ENCODE peak calls at places on chromosomes 11 and 22, in six cellular contexts. D is heart left ventricle, F is GM12891, U is uterus, S is transverse colon, Q is sigmoid colon. R is an unnamed sample.

GRCh38 chr11:16252373-16252772 is 104.0 kb downstream of the SOX6 start:
- DNase-seq in Q (no peak), F (no peak), D (no peak), U (no peak), S (no peak), R (no peak)

GRCh38 chr22:23102776-23103175 is 32.5 kb downstream of the GNAZ start:
- DNase-seq in U (no peak), Q (no peak), S (no peak), D (no peak), F (no peak), R (no peak)

GRCh38 chr11:107565219-107565937 is at the start of gene ALKBH8:
- DNase-seq in U (peak; percentile 68), F (peak; percentile 26), S (peak; percentile 81), Q (peak; percentile 84), D (peak; percentile 76), R (peak; percentile 83)

GRCh38 chr11:108663154-108663877 is 1.6 kb upstream of the DDX10 start:
- DNase-seq in U (no peak), Q (no peak), F (no peak), D (no peak), S (no peak), R (no peak)

GRCh38 chr11:47498584-47499152 is 49.7 kb upstream of the RAPSN start:
- DNase-seq in U (no peak), F (no peak), D (no peak), S (no peak), Q (no peak), R (no peak)

GRCh38 chr11:69663326-69663725 is 11.8 kb downstream of the LTO1 start:
- DNase-seq in Q (peak; percentile 22), S (no peak), D (no peak), U (no peak), F (no peak), R (no peak)

GRCh38 chr22:29071261-29072045 is 1.4 kb upstream of the KREMEN1 start:
- DNase-seq in Q (peak; percentile 75), S (peak; percentile 75), U (peak; percentile 29), D (no peak), F (no peak), R (peak; percentile 91)

GRCh38 chr22:48177591-48177990 is 1415.1 kb downstream of the TBC1D22A start:
- DNase-seq in U (no peak), F (no peak), S (no peak), Q (no peak), D (no peak), R (no peak)

GRCh38 chr22:27238935-27239510 is 562.5 kb downstream of the MN1 start:
- DNase-seq in D (peak; percentile 91), U (peak; percentile 88), F (no peak), Q (peak; percentile 86), S (no peak), R (no peak)
- TF ChIP-seq POLR2A in D (no peak), U (no peak), F (no peak), Q (no peak), S (no peak), R (no peak)

GRCh38 chr11:65040520-65041205 is 347 bp upstream of the SAC3D1 start:
- DNase-seq in F (peak; percentile 97), Q (peak; percentile 94), S (peak; percentile 92), U (peak; percentile 88), D (peak; percentile 93), R (peak; percentile 96)

GRCh38 chr11:65045061-65045460 is 4.1 kb downstream of the SAC3D1 start:
- DNase-seq in U (no peak), S (no peak), F (no peak), D (no peak), Q (no peak), R (no peak)

GRCh38 chr11:65043881-65044501 is 3.0 kb downstream of the SAC3D1 start:
- DNase-seq in D (peak; percentile 67), Q (peak; percentile 74), F (no peak), S (peak; percentile 37), U (no peak), R (no peak)

GRCh38 chr11:65041206-65042035 is at the start of gene SAC3D1:
- DNase-seq in U (no peak), D (no peak), Q (no peak), F (peak; percentile 72), S (peak; percentile 73), R (peak; percentile 87)

GRCh38 chr11:65042899-65043298 is 1.9 kb downstream of the SAC3D1 start:
- DNase-seq in Q (no peak), S (no peak), F (no peak), U (no peak), D (no peak), R (no peak)
- TF ChIP-seq POLR2A in Q (no peak), S (no peak), F (no peak), U (no peak), D (no peak), R (no peak)

DNA sequence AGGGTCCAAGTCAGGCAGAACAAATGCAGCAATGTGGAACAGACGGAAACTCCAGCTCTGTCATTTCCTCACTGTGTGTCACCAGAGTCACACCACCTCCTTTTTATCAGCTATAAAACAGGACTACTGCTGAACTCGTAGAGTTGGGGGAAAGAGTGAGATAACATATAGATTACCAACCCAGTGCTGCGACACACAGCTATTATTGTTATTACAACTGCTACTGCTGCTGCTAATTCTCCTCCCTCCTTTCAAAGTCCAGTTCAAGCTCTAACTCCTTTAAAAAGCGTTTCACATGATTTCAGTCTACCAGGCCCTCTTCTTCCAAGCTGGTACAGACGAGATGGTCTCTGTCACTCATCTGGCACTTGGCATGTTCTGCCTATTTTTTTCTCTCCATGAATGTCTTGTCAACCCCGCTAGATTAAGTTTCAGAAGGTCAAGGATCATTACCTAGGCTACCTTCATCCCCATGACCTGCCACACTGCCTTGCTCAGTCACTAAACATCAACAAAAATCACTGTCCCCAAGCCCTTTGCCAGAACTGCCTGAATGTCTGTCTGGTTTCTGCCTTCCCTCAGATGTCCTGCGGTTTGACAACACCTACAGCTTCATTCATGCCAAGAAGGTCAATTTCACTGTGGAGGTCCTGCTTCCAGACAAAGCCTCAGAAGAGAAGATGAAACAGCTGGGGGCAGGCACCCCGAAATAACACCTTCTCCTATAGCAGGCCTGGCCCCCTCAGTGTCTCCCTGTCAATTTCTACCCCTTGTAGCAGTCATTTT is 3.7 kb upstream of the MTFP1 start:
- DNase-seq in U (no peak), S (no peak), F (no peak), Q (no peak), D (no peak), R (peak; percentile 95)
- TF ChIP-seq POLR2A in U (no peak), S (peak; percentile 12), F (no peak), Q (no peak), D (no peak), R (peak; percentile 98)

GRCh38 chr11:67397536-67397935 is 4.1 kb downstream of the PPP1CA start:
- DNase-seq in D (no peak), Q (no peak), U (no peak), S (no peak), F (no peak), R (peak; percentile 64)
- TF ChIP-seq POLR2A in D (no peak), Q (no peak), U (no peak), S (peak; percentile 10), F (peak; percentile 34), R (peak; percentile 22)

DNA sequence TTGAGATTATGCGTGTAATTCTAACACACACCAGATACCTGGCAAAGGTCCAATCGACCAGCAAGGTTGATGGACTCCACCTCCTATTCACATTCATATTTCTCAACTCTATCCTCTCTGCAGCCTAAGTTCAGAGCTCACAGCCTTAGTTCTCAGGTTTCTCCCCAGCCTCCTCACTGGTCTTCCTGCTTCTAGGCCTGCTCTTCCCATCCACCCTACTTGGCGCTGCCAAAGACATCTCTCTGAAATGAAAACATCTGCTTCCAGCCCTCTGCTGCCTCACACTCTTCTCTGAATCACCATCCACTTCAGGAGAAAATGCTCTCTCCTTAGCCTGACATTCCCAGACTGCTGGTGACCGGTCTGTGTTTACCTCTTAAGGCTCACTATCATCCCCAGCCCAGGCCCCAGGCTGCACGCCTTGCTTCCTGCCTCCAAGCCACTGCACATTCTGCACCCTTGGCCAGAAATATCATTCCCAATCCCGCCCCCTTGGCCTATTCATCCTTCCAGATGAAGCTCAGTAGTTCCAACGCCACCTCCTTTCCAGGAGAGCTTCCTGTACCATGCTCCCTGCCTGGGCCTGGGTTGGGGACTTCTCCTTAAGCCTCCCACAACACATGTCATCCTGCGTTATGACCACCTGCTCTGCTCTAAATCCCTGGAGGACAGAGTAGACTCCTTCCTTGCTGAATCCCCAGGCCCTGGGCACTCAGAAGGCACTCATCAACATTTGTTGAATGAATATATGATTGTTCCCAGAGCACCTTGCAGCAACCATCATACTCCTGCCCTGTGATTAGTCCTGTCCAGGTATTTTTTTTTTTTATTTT is 3.5 kb downstream of the ARRB1 start:
- DNase-seq in Q (peak; percentile 91), D (no peak), S (no peak), F (no peak), U (peak; percentile 44), R (peak; percentile 28)
- TF ChIP-seq POLR2A in Q (no peak), D (no peak), S (no peak), F (no peak), U (no peak), R (no peak)

GRCh38 chr11:33893711-33894401 is 2.0 kb upstream of the LMO2 start:
- DNase-seq in U (no peak), D (no peak), S (no peak), Q (no peak), F (no peak), R (peak; percentile 82)
- TF ChIP-seq POLR2A in U (no peak), D (no peak), S (no peak), Q (no peak), F (peak; percentile 97), R (peak; percentile 47)

GRCh38 chr11:92224394-92225205 is at the start of gene FAT3:
- DNase-seq in S (no peak), F (no peak), Q (peak; percentile 68), D (peak; percentile 25), U (no peak), R (no peak)
- TF ChIP-seq POLR2A in S (no peak), F (no peak), Q (no peak), D (no peak), U (no peak), R (no peak)

GRCh38 chr11:36300651-36301050 is 4.6 kb downstream of the PRR5L start:
- DNase-seq in F (no peak), Q (peak; percentile 70), D (peak; percentile 74), U (peak; percentile 28), S (peak; percentile 85), R (no peak)

GRCh38 chr11:36295926-36296325 is at the start of gene PRR5L:
- DNase-seq in S (no peak), U (no peak), Q (no peak), F (no peak), D (no peak), R (no peak)

GRCh38 chr11:36292311-36292722 is 3.1 kb upstream of the COMMD9 start:
- DNase-seq in D (no peak), Q (no peak), F (peak; percentile 39), U (no peak), S (no peak), R (peak; percentile 26)

GRCh38 chr11:36296925-36297604 is 977 bp downstream of the PRR5L start:
- DNase-seq in D (no peak), S (peak; percentile 67), F (no peak), Q (no peak), U (no peak), R (no peak)
- TF ChIP-seq POLR2A in D (no peak), S (no peak), F (no peak), Q (no peak), U (no peak), R (no peak)

R was measured in erythroblast.